ENCODE peak calls at places on chromosome 2, in four cellular contexts. L is spleen, H is H1, G is upper lobe of left lung. U is an unnamed sample. For H3K4me1, the result is how much of the 10 kb centered on the place peaks cover.

GRCh38 chr2:20590704-20591515 is 60.0 kb downstream of the HS1BP3 start:
- DNase-seq in L (peak), H (no peak), G (no peak), U (peak)

GRCh38 chr2:174219321-174219720 is 29.0 kb downstream of the OLA1 start:
- DNase-seq in L (no peak), H (no peak), G (no peak), U (no peak)

GRCh38 chr2:153543639-153544071 is 65.1 kb upstream of the RPRM start:
- DNase-seq in L (no peak), H (no peak), G (no peak), U (no peak)

GRCh38 chr2:43225093-43225787 is 1.2 kb downstream of the ZFP36L2 start:
- DNase-seq in L (peak), H (no peak), G (peak), U (peak)

GRCh38 chr2:28486526-28486925 is 9.3 kb upstream of the PLB1 start:
- DNase-seq in L (no peak), H (no peak), G (no peak), U (no peak)

GRCh38 chr2:11366326-11366741 is 21.9 kb upstream of the ROCK2 start:
- DNase-seq in L (no peak), H (no peak), G (no peak), U (no peak)

GRCh38 chr2:219358170-219359075 is 25.9 kb upstream of the RESP18 start:
- DNase-seq in L (no peak), H (no peak), G (peak), U (no peak)

GRCh38 chr2:112692496-112692911 is 28.3 kb upstream of the NT5DC4 start:
- DNase-seq in L (no peak), H (peak), G (no peak), U (no peak)

GRCh38 chr2:95276888-95277245 is 2.6 kb downstream of the PROM2 start:
- DNase-seq in L (peak), H (no peak), G (no peak), U (peak)

GRCh38 chr2:74008761-74009395 is 24.2 kb downstream of the TET3 start:
- DNase-seq in L (no peak), H (no peak), G (no peak), U (no peak)

GRCh38 chr2:37827911-37828411 is 97.1 kb upstream of the RMDN2 start:
- DNase-seq in L (no peak), H (no peak), G (no peak), U (no peak)

GRCh38 chr2:215728504-215729065 is 284.8 kb downstream of the MREG start:
- DNase-seq in L (no peak), H (no peak), G (no peak), U (no peak)

GRCh38 chr2:146764301-146764700 is 1080.5 kb upstream of the ACVR2A start:
- DNase-seq in L (no peak), H (no peak), G (no peak), U (no peak)

GRCh38 chr2:38685116-38685735 is 19.3 kb downstream of the GALM start:
- DNase-seq in L (no peak), H (no peak), G (no peak), U (no peak)

GRCh38 chr2:190511104-190511503 is 23.4 kb downstream of the NEMP2 start:
- DNase-seq in L (no peak), H (no peak), G (no peak), U (no peak)

GRCh38 chr2:209368406-209368805 is 55.4 kb upstream of the MAP2 start:
- DNase-seq in L (no peak), H (no peak), G (no peak), U (no peak)

GRCh38 chr2:180823546-180824141 is 156.8 kb upstream of the UBE2E3 start:
- DNase-seq in L (no peak), H (no peak), G (no peak), U (no peak)

GRCh38 chr2:224142397-224143312 is 103.6 kb upstream of the SERPINE2 start:
- DNase-seq in L (no peak), H (no peak), G (no peak), U (no peak)

GRCh38 chr2:68041704-68042245 is 21.0 kb downstream of the C1D start:
- DNase-seq in L (no peak), H (no peak), G (no peak), U (no peak)

GRCh38 chr2:240646061-240646899 is 21.0 kb downstream of the GPR35 start:
- DNase-seq in L (no peak), H (no peak), G (peak), U (peak)

GRCh38 chr2:8634466-8635172 is 47.2 kb upstream of the ID2 start:
- DNase-seq in L (peak), H (no peak), G (no peak), U (peak)

GRCh38 chr2:230717595-230717994 is 5.0 kb downstream of the CAB39 start:
- DNase-seq in L (no peak), H (no peak), G (no peak), U (no peak)

GRCh38 chr2:239944706-239945551 is 80.2 kb downstream of the NDUFA10 start:
- DNase-seq in L (peak), H (no peak), G (no peak), U (peak)

GRCh38 chr2:134438371-134438770 is 184.5 kb downstream of the MGAT5 start:
- DNase-seq in L (no peak), H (no peak), G (no peak), U (no peak)

GRCh38 chr2:200703926-200704637 is 107.6 kb upstream of the BZW1 start:
- DNase-seq in L (no peak), H (no peak), G (no peak), U (no peak)

GRCh38 chr2:157788201-157788600 is 87.9 kb downstream of the ACVR1 start:
- DNase-seq in L (no peak), H (no peak), G (no peak), U (no peak)

GRCh38 chr2:74261204-74261864 is 62.9 kb downstream of the MTHFD2 start:
- DNase-seq in L (no peak), H (peak), G (no peak), U (peak)

GRCh38 chr2:189559579-189560272 is 20.9 kb downstream of the SLC40A1 start:
- DNase-seq in L (no peak), H (no peak), G (no peak), U (no peak)

GRCh38 chr2:213537579-213537978 is 253.3 kb downstream of the SPAG16 start:
- DNase-seq in L (no peak), H (no peak), G (no peak), U (no peak)

GRCh38 chr2:7730449-7730848 is 813.2 kb downstream of the RNF144A start:
- DNase-seq in L (no peak), H (no peak), G (no peak), U (no peak)

GRCh38 chr2:177604291-177605065 is 211.9 kb downstream of the AGPS start:
- DNase-seq in L (no peak), H (no peak), G (no peak), U (no peak)

GRCh38 chr2:134549104-134549503 is 169.7 kb downstream of the TMEM163 start:
- DNase-seq in L (no peak), H (no peak), G (no peak), U (no peak)

GRCh38 chr2:128622916-128623620 is 304.4 kb upstream of the HS6ST1 start:
- DNase-seq in L (peak), H (no peak), G (no peak), U (no peak)

GRCh38 chr2:36820942-36821605 is 124.6 kb downstream of the VIT start:
- DNase-seq in L (no peak), H (no peak), G (no peak), U (no peak)

GRCh38 chr2:74740395-74741075 is 86.5 kb downstream of the SEMA4F start:
- DNase-seq in L (no peak), H (peak), G (no peak), U (peak)

GRCh38 chr2:105798595-105798994 is 53.9 kb downstream of the NCK2 start:
- DNase-seq in L (no peak), H (no peak), G (no peak), U (no peak)

GRCh38 chr2:78411284-78411683 is 614.2 kb upstream of the REG3G start:
- DNase-seq in L (no peak), H (no peak), G (no peak), U (no peak)

GRCh38 chr2:151614606-151615306 is 119.5 kb downstream of the NEB start:
- DNase-seq in L (no peak), H (no peak), G (no peak), U (no peak)
- TF ChIP-seq CTCF in L (no peak), H (no peak), G (no peak), U (no peak)

GRCh38 chr2:131408176-131408575 is 44.2 kb upstream of the RAB6D start:
- DNase-seq in L (no peak), H (no peak), G (no peak), U (no peak)
- H3K4me1 ChIP-seq in L (under half), H (under half), G (under half), U (under half)

GRCh38 chr2:63049291-63050185 is 1.1 kb upstream of the OTX1 start:
- DNase-seq in L (no peak), H (no peak), G (peak), U (no peak)

GRCh38 chr2:63050916-63051794 is 525 bp downstream of the OTX1 start:
- DNase-seq in L (no peak), H (no peak), G (peak), U (no peak)

GRCh38 chr2:63051795-63052333 is 1.2 kb downstream of the OTX1 start:
- DNase-seq in L (no peak), H (no peak), G (peak), U (no peak)

GRCh38 chr2:63048367-63049171 is 2.1 kb upstream of the OTX1 start:
- DNase-seq in L (peak), H (no peak), G (peak), U (no peak)

GRCh38 chr2:63050186-63050915 is at the start of gene OTX1:
- DNase-seq in L (peak), H (no peak), G (peak), U (no peak)
- TF ChIP-seq POLR2AphosphoS5 in L (no peak), H (no peak), G (no peak), U (no peak)

GRCh38 chr2:104332733-104333132 is 521.2 kb upstream of the POU3F3 start:
- DNase-seq in L (no peak), H (peak), G (no peak), U (no peak)
- TF ChIP-seq CTCF in L (no peak), H (no peak), G (no peak), U (no peak)

GRCh38 chr2:236748801-236749200 is 179.2 kb downstream of the ACKR3 start:
- DNase-seq in L (no peak), H (no peak), G (peak), U (no peak)
- H3K4me1 ChIP-seq in L (under half), H (under half), G (under half), U (under half)

DNA sequence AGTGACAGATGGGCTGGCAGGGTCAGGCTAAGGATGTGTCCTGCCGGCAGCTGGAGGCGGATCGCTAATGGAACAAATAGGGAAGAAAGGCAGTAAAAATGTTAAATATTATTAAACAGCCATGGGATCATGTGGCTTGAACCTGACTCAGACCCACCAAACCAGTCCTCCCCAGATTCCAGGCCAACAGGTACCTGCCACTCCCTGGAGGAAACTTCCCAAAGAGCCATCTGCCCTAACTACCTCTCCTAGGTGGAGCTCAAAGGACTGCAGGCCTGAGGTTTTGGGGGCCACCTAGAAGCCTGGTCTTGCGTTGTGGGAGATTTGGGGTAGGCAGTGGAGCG is 34.3 kb downstream of the CIB4 start:
- DNase-seq in L (no peak), H (no peak), G (no peak), U (no peak)
- TF ChIP-seq POLR2AphosphoS5 in L (no peak), H (no peak), G (no peak), U (no peak)

GRCh38 chr2:205696541-205697441 is 14.5 kb downstream of the NRP2 start:
- DNase-seq in L (no peak), H (no peak), G (no peak), U (no peak)
- TF ChIP-seq CTCF in L (no peak), H (peak), G (no peak), U (no peak)

DNA sequence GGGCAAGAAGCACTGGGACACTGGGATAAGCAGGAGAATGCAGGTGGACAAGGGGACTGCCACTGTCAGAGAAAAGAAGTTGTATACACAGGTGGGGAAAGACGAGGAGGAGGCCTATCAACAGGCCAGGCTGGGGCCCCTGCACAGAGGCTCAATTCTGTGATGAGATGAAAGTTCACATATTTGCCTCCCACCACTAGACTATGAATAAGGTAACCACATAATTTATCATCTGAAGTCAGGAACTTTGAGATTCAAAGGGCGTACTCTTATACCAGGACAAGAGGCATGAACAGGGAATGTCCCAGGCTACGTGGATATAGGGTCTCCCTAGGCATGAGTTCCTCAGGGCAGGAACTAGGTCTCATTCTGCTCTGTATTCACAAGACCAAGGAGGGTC is 34.2 kb downstream of the RNU4ATAC start:
- DNase-seq in L (no peak), H (no peak), G (no peak), U (no peak)
- H3K4me1 ChIP-seq in L (under half), H (under half), G (under half), U (under half)